ENCODE peak calls at places on chromosomes 1 and 21, in six cellular contexts. U is activated CD4-positive, alpha-beta T cell treated with anti-CD3 and anti-CD28 coated beads, Interleukin-2, amount 50 U/mL, for 24 hours; N is mucosa of gallbladder; M is midbrain; E is stimulated activated CD4-positive, alpha-beta T cell treated with anti-CD3 and anti-CD28 coated beads, Interleukin-2, amount 100 ng/mL, for 4 hours; D is HL-60. Q is an unnamed sample.

GRCh38 chr1:37914719-37915483 is 32.0 kb downstream of the INPP5B start:
- DNase-seq in U (no peak), N (no peak), M (no peak), E (no peak), D (no peak), Q (no peak)

GRCh38 chr21:15210235-15210678 is 145.5 kb upstream of the NRIP1 start:
- DNase-seq in U (no peak), N (peak; percentile 20), M (no peak), E (no peak), D (peak; percentile 89), Q (peak; percentile 88)

GRCh38 chr1:88608139-88608943 is 75.7 kb upstream of the PKN2 start:
- DNase-seq in U (no peak), N (no peak), M (no peak), E (no peak), D (no peak), Q (peak; percentile 55)

GRCh38 chr21:44353200-44353970 is at the start of gene TRPM2:
- DNase-seq in U (no peak), N (peak; percentile 47), M (no peak), E (no peak), D (peak; percentile 96), Q (no peak)

GRCh38 chr1:5994713-5995621 is 2.7 kb upstream of the NPHP4 start:
- DNase-seq in U (peak; percentile 38), N (no peak), M (no peak), E (peak; percentile 40), D (no peak), Q (no peak)

GRCh38 chr1:60705026-60705425 is 377.3 kb upstream of the NFIA start:
- DNase-seq in U (no peak), N (no peak), M (no peak), E (no peak), D (no peak), Q (no peak)

GRCh38 chr1:2242814-2243725 is 15.0 kb downstream of the SKI start:
- DNase-seq in U (no peak), N (no peak), M (no peak), E (no peak), D (no peak), Q (no peak)

GRCh38 chr21:45424854-45425795 is 20.2 kb downstream of the COL18A1 start:
- DNase-seq in U (no peak), N (no peak), M (no peak), E (no peak), D (no peak), Q (no peak)

GRCh38 chr1:38013027-38013588 is 574 bp downstream of the UTP11 start:
- DNase-seq in U (no peak), N (no peak), M (no peak), E (no peak), D (no peak), Q (peak; percentile 79)

GRCh38 chr1:156705321-156705917 is at the start of gene CRABP2:
- DNase-seq in U (no peak), N (peak; percentile 15), M (no peak), E (no peak), D (no peak), Q (peak; percentile 41)

GRCh38 chr21:30629173-30629572 is 5.8 kb upstream of the KRTAP20-2 start:
- DNase-seq in U (no peak), N (no peak), M (no peak), E (no peak), D (no peak), Q (no peak)

GRCh38 chr1:234918216-234918841 is 210.3 kb downstream of the TOMM20 start:
- DNase-seq in U (no peak), N (no peak), M (no peak), E (no peak), D (no peak), Q (no peak)

GRCh38 chr1:934991-935750 is 11.4 kb downstream of the SAMD11 start:
- DNase-seq in U (no peak), N (no peak), M (no peak), E (no peak), D (no peak), Q (no peak)

GRCh38 chr1:22930235-22930912 is 42.3 kb downstream of the LACTBL1 start:
- DNase-seq in U (no peak), N (no peak), M (peak; percentile 35), E (no peak), D (no peak), Q (peak; percentile 63)

GRCh38 chr21:42547001-42547905 is 33.6 kb downstream of the SLC37A1 start:
- DNase-seq in U (no peak), N (no peak), M (no peak), E (no peak), D (no peak), Q (no peak)

GRCh38 chr1:81920245-81920740 is 119.6 kb downstream of the ADGRL2 start:
- DNase-seq in U (no peak), N (no peak), M (no peak), E (no peak), D (no peak), Q (peak; percentile 1)

GRCh38 chr21:42062543-42063022 is 8.5 kb upstream of the UMODL1 start:
- DNase-seq in U (peak; percentile 57), N (peak; percentile 57), M (no peak), E (peak; percentile 61), D (no peak), Q (no peak)

GRCh38 chr1:6385673-6386191 is 7.8 kb downstream of the ACOT7 start:
- DNase-seq in U (no peak), N (peak; percentile 41), M (peak; percentile 50), E (no peak), D (no peak), Q (peak; percentile 84)

GRCh38 chr1:228276901-228277490 is 69.2 kb downstream of the OBSCN start:
- DNase-seq in U (no peak), N (no peak), M (no peak), E (no peak), D (no peak), Q (no peak)